ENCODE peak calls at places on chromosomes 2 and 18, in four cellular contexts. Z is T-helper 2 cell, B is GM20000, D is H1. X is an unnamed sample.

GRCh38 chr2:197205590-197206215 is 104.9 kb downstream of the ANKRD44 start:
- DNase-seq in Z (peak), B (peak), D (no peak), X (peak)

GRCh38 chr2:130865401-130865800 is 28.7 kb downstream of the ARHGEF4 start:
- DNase-seq in Z (no peak), B (no peak), D (no peak), X (no peak)

GRCh38 chr2:104850322-104851184 is 3.4 kb upstream of the POU3F3 start:
- DNase-seq in Z (no peak), B (peak), D (no peak), X (no peak)

GRCh38 chr18:62682396-62682795 is 32.9 kb upstream of the PHLPP1 start:
- DNase-seq in Z (no peak), B (no peak), D (no peak), X (no peak)

GRCh38 chr2:238942080-238942761 is 94.3 kb downstream of the TWIST2 start:
- DNase-seq in Z (no peak), B (no peak), D (no peak), X (no peak)

GRCh38 chr2:15636972-15637785 is 45.5 kb downstream of the DDX1 start:
- DNase-seq in Z (peak), B (peak), D (peak), X (peak)

GRCh38 chr18:73414598-73414997 is 546.8 kb upstream of the NETO1 start:
- DNase-seq in Z (no peak), B (no peak), D (no peak), X (no peak)

GRCh38 chr2:170679607-170680079 is 35.5 kb upstream of the SP5 start:
- DNase-seq in Z (no peak), B (no peak), D (no peak), X (peak)

GRCh38 chr2:86746903-86747302 is 26.8 kb downstream of the RMND5A start:
- DNase-seq in Z (no peak), B (no peak), D (no peak), X (no peak)

GRCh38 chr2:33021542-33022259 is 74.9 kb downstream of the LTBP1 start:
- DNase-seq in Z (no peak), B (no peak), D (no peak), X (no peak)

GRCh38 chr2:235238537-235238936 is 255.3 kb upstream of the AGAP1 start:
- DNase-seq in Z (no peak), B (no peak), D (no peak), X (no peak)